ENCODE peak calls at places on chromosomes 13 and 19, in six cellular contexts. R is lower leg skin, O is brain microvascular endothelial cell, Q is transverse colon, U is upper lobe of right lung, G is mammary epithelial cell. F is an unnamed sample.
A peak's percentile ranks its signal among the peaks of the same experiment; 100 is the strongest.

GRCh38 chr13:39816936-39817335 is 161.5 kb downstream of the COG6 start:
- DNase-seq in R (no peak), O (peak; percentile 88), Q (no peak), U (no peak), G (no peak), F (no peak)

GRCh38 chr13:45196622-45197021 is 4.2 kb downstream of the KCTD4 start:
- DNase-seq in R (no peak), O (peak; percentile 36), Q (no peak), U (no peak), G (peak; percentile 98), F (no peak)

GRCh38 chr19:2089001-2089711 is 7.0 kb downstream of the MOB3A start:
- DNase-seq in R (no peak), O (peak; percentile 49), Q (no peak), U (no peak), G (peak; percentile 93), F (no peak)

GRCh38 chr19:49851456-49852259 is 699 bp downstream of the PTOV1 start:
- DNase-seq in R (peak; percentile 86), O (no peak), Q (no peak), U (no peak), G (no peak), F (no peak)

GRCh38 chr13:78241278-78241919 is 322.8 kb upstream of the EDNRB start:
- DNase-seq in R (no peak), O (peak; percentile 12), Q (peak; percentile 21), U (peak; percentile 65), G (no peak), F (no peak)

GRCh38 chr19:17337675-17338439 is 504 bp downstream of the GTPBP3 start:
- DNase-seq in R (no peak), O (no peak), Q (no peak), U (no peak), G (peak; percentile 36), F (no peak)

GRCh38 chr19:2423913-2424685 is 3.3 kb downstream of the TIMM13 start:
- DNase-seq in R (peak; percentile 80), O (no peak), Q (no peak), U (no peak), G (no peak), F (no peak)

GRCh38 chr19:50003810-50004419 is 21.3 kb downstream of the VRK3 start:
- DNase-seq in R (no peak), O (peak; percentile 96), Q (peak; percentile 15), U (no peak), G (peak; percentile 92), F (peak; percentile 58)

GRCh38 chr13:45847554-45848224 is 3.9 kb downstream of the SIAH3 start:
- DNase-seq in R (no peak), O (peak; percentile 43), Q (peak; percentile 18), U (no peak), G (no peak), F (no peak)

GRCh38 chr13:99307648-99308339 is 595 bp upstream of the GPR183 start:
- DNase-seq in R (peak; percentile 87), O (peak; percentile 88), Q (peak; percentile 41), U (no peak), G (peak; percentile 78), F (peak; percentile 53)

GRCh38 chr19:45560686-45561085 is 23.9 kb downstream of the OPA3 start:
- DNase-seq in R (no peak), O (no peak), Q (no peak), U (no peak), G (no peak), F (no peak)

GRCh38 chr19:45955905-45956608 is 17.6 kb downstream of the NOVA2 start:
- DNase-seq in R (no peak), O (peak; percentile 13), Q (no peak), U (no peak), G (peak; percentile 79), F (no peak)

GRCh38 chr13:32587774-32588165 is 1.5 kb downstream of the PDS5B start:
- DNase-seq in R (no peak), O (peak; percentile 1), Q (no peak), U (no peak), G (peak; percentile 33), F (no peak)

GRCh38 chr19:2274185-2274711 is 7.7 kb downstream of the PEAK3 start:
- DNase-seq in R (no peak), O (no peak), Q (no peak), U (no peak), G (no peak), F (no peak)

GRCh38 chr13:53161231-53161630 is 132.6 kb downstream of the OLFM4 start:
- DNase-seq in R (no peak), O (no peak), Q (no peak), U (no peak), G (no peak), F (no peak)

GRCh38 chr13:57557979-57558529 is 73.5 kb upstream of the PCDH17 start:
- DNase-seq in R (no peak), O (no peak), Q (no peak), U (no peak), G (no peak), F (no peak)

GRCh38 chr13:24277721-24278120 is 31.7 kb upstream of the C1QTNF9 start:
- DNase-seq in R (no peak), O (no peak), Q (no peak), U (no peak), G (no peak), F (no peak)

GRCh38 chr13:68897331-68897730 is 1210.3 kb upstream of the ATXN8OS start:
- DNase-seq in R (no peak), O (no peak), Q (no peak), U (no peak), G (no peak), F (no peak)

GRCh38 chr19:18745931-18746330 is 45.2 kb downstream of the COMP start:
- DNase-seq in R (no peak), O (no peak), Q (no peak), U (no peak), G (no peak), F (no peak)

GRCh38 chr19:17385878-17386611 is 8.0 kb downstream of the CCDC194 start:
- DNase-seq in R (peak; percentile 91), O (peak; percentile 35), Q (peak; percentile 68), U (peak; percentile 83), G (no peak), F (no peak)

DNA sequence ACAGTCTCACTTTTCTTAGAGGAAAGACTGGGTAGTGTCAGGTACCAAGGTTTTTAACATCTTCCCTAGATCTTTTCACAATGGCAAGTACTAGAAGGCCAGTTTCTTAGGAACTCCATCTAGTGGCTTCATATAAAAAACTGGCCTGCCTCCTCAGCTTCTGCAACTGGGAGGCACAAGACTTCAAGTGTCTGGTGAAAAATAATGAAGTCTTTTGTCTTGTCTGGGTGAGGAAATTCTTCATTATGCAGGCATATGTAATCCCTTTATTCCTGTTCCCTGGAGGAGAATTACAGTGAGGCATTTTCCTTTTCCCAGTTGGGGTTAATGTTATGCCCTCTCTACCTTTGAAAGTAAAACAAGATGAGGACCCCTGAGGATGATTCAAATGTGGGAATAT is 300.5 kb downstream of the NALCN start:
- DNase-seq in R (no peak), O (no peak), Q (no peak), U (no peak), G (peak; percentile 12), F (no peak)
- TF ChIP-seq CTCF in R (no peak), O (peak; percentile 51), Q (no peak), U (no peak), G (peak; percentile 35), F (no peak)

DNA sequence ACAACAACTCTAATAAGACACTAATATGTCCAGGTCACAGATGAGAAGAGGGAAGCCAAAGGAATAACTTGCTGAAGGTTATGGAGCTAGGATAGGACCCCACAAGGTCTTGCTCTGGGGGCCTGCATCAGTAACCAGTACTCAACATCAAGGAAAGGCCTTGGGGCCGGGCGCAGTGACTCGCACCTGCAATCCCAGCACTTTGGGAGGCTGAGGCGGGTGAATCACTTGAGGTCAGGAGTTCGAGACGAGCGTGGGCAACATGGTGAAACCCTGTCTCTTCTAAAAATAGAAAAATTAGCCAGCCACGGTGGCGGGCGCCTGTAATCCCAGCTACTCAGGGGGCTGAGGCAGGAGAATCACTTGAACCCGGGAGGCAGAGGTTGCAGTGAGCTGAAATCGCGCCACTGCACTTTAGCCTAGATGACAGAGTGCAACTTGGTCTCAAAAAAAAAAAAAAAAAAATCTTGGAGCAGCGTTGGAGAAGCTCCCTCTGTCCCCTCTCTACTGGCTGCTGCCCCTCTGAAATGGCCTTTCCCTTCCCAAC is 1.8 kb downstream of the LONP1 start:
- DNase-seq in R (no peak), O (peak; percentile 62), Q (no peak), U (no peak), G (peak; percentile 38), F (no peak)
- H3K4me3 ChIP-seq in R (no peak overlapping the region), O (peak overlapping the region; percentile 92), Q (no peak overlapping the region), U (peak overlapping the region; percentile 96), G (peak overlapping the region; percentile 94), F (peak overlapping the region; percentile 97)

GRCh38 chr13:29379281-29379680 is 216.2 kb downstream of the SLC7A1 start:
- DNase-seq in R (no peak), O (no peak), Q (no peak), U (no peak), G (no peak), F (no peak)
- TF ChIP-seq CTCF in R (no peak), O (peak; percentile 3), Q (no peak), U (no peak), G (no peak), F (no peak)

GRCh38 chr13:108624108-108624507 is 5.3 kb upstream of the MYO16 start:
- DNase-seq in R (no peak), O (no peak), Q (no peak), U (no peak), G (no peak), F (no peak)

GRCh38 chr13:108632649-108633167 is 3.3 kb downstream of the MYO16 start:
- DNase-seq in R (no peak), O (no peak), Q (no peak), U (no peak), G (no peak), F (no peak)

GRCh38 chr13:108629353-108629752 is at the start of gene MYO16:
- DNase-seq in R (no peak), O (no peak), Q (no peak), U (no peak), G (no peak), F (no peak)

GRCh38 chr13:108629988-108630387 is 577 bp downstream of the MYO16 start:
- DNase-seq in R (no peak), O (no peak), Q (no peak), U (no peak), G (no peak), F (no peak)
- H3K4me3 ChIP-seq in R (no peak overlapping the region), O (no peak overlapping the region), Q (no peak overlapping the region), U (no peak overlapping the region), G (no peak overlapping the region), F (no peak overlapping the region)